ENCODE peak calls at places on chromosomes 3 and 15, in four cellular contexts. One of them, this sample, is unnamed.

GRCh38 chr15:62444104-62445027 is 279.3 kb upstream of the C2CD4B start:
- DNase-seq in breast epithelium: no peak
- DNase-seq in ovary: no peak
- DNase-seq in fibroblast of mammary gland: peak
- DNase-seq in this sample: peak

GRCh38 chr3:58793052-58793451 is 126.5 kb upstream of the FAM3D start:
- DNase-seq in breast epithelium: no peak
- DNase-seq in ovary: no peak
- DNase-seq in fibroblast of mammary gland: no peak
- DNase-seq in this sample: no peak

GRCh38 chr3:2653706-2654105 is 456.5 kb downstream of the IL5RA start:
- DNase-seq in breast epithelium: no peak
- DNase-seq in ovary: no peak
- DNase-seq in fibroblast of mammary gland: no peak
- DNase-seq in this sample: no peak

GRCh38 chr15:67941643-67942315 is 101.9 kb upstream of the RNU6-1 start:
- DNase-seq in breast epithelium: no peak
- DNase-seq in ovary: no peak
- DNase-seq in fibroblast of mammary gland: no peak
- DNase-seq in this sample: peak

GRCh38 chr3:52022323-52023100 is 26.8 kb upstream of the RPL29 start:
- DNase-seq in breast epithelium: no peak
- DNase-seq in ovary: no peak
- DNase-seq in fibroblast of mammary gland: peak
- DNase-seq in this sample: no peak

GRCh38 chr3:52882377-52882776 is 15.0 kb downstream of the STIMATE start:
- DNase-seq in breast epithelium: no peak
- DNase-seq in ovary: no peak
- DNase-seq in fibroblast of mammary gland: no peak
- DNase-seq in this sample: no peak

GRCh38 chr15:40325700-40326099 is 2.2 kb downstream of the INAFM2 start:
- DNase-seq in breast epithelium: no peak
- DNase-seq in ovary: no peak
- DNase-seq in fibroblast of mammary gland: no peak
- DNase-seq in this sample: no peak

GRCh38 chr3:73625124-73625665 is 454 bp upstream of the PDZRN3 start:
- DNase-seq in breast epithelium: no peak
- DNase-seq in ovary: peak
- DNase-seq in fibroblast of mammary gland: peak
- DNase-seq in this sample: peak

GRCh38 chr3:72127843-72128242 is 342.9 kb upstream of the PROK2 start:
- DNase-seq in breast epithelium: no peak
- DNase-seq in ovary: no peak
- DNase-seq in fibroblast of mammary gland: peak
- DNase-seq in this sample: peak

GRCh38 chr3:9211155-9211950 is 38.1 kb downstream of the SRGAP3 start:
- DNase-seq in breast epithelium: no peak
- DNase-seq in ovary: no peak
- DNase-seq in fibroblast of mammary gland: peak
- DNase-seq in this sample: peak

GRCh38 chr3:56303508-56303907 is 164.8 kb downstream of the ERC2 start:
- DNase-seq in breast epithelium: no peak
- DNase-seq in ovary: no peak
- DNase-seq in fibroblast of mammary gland: peak
- DNase-seq in this sample: peak

GRCh38 chr3:178500631-178501030 is 35.6 kb upstream of the KCNMB2 start:
- DNase-seq in breast epithelium: no peak
- DNase-seq in ovary: no peak
- DNase-seq in fibroblast of mammary gland: peak
- DNase-seq in this sample: no peak

GRCh38 chr15:57684491-57685184 is 21.9 kb upstream of the POLR2M start:
- DNase-seq in breast epithelium: no peak
- DNase-seq in ovary: no peak
- DNase-seq in fibroblast of mammary gland: no peak
- DNase-seq in this sample: no peak

GRCh38 chr15:64019764-64020163 is 26.5 kb downstream of the DAPK2 start:
- DNase-seq in breast epithelium: peak
- DNase-seq in ovary: no peak
- DNase-seq in fibroblast of mammary gland: no peak
- DNase-seq in this sample: no peak

GRCh38 chr3:7106635-7107034 is 245.7 kb downstream of the GRM7 start:
- DNase-seq in breast epithelium: no peak
- DNase-seq in ovary: no peak
- DNase-seq in fibroblast of mammary gland: no peak
- DNase-seq in this sample: no peak

GRCh38 chr15:79887054-79887453 is 9.8 kb downstream of the MTHFS start:
- DNase-seq in breast epithelium: no peak
- DNase-seq in ovary: no peak
- DNase-seq in fibroblast of mammary gland: no peak
- DNase-seq in this sample: no peak

GRCh38 chr3:158791259-158791920 is 10.5 kb upstream of the MFSD1 start:
- DNase-seq in breast epithelium: no peak
- DNase-seq in ovary: no peak
- DNase-seq in fibroblast of mammary gland: peak
- DNase-seq in this sample: peak

GRCh38 chr3:134754768-134755559 is 40.1 kb upstream of the EPHB1 start:
- DNase-seq in breast epithelium: no peak
- DNase-seq in ovary: no peak
- DNase-seq in fibroblast of mammary gland: peak
- DNase-seq in this sample: peak
- TF ChIP-seq CTCF in breast epithelium: peak
- TF ChIP-seq CTCF in ovary: no peak
- TF ChIP-seq CTCF in fibroblast of mammary gland: peak
- TF ChIP-seq CTCF in this sample: peak

GRCh38 chr3:780505-780904 is 312.3 kb upstream of the CNTN6 start:
- DNase-seq in breast epithelium: no peak
- DNase-seq in ovary: no peak
- DNase-seq in fibroblast of mammary gland: no peak
- DNase-seq in this sample: no peak
- TF ChIP-seq CTCF in breast epithelium: no peak
- TF ChIP-seq CTCF in ovary: no peak
- TF ChIP-seq CTCF in fibroblast of mammary gland: no peak
- TF ChIP-seq CTCF in this sample: no peak

GRCh38 chr3:192212335-192212734 is 515.0 kb downstream of the FGF12 start:
- DNase-seq in breast epithelium: no peak
- DNase-seq in ovary: no peak
- DNase-seq in fibroblast of mammary gland: no peak
- DNase-seq in this sample: no peak
- TF ChIP-seq CTCF in breast epithelium: no peak
- TF ChIP-seq CTCF in ovary: no peak
- TF ChIP-seq CTCF in fibroblast of mammary gland: no peak
- TF ChIP-seq CTCF in this sample: no peak

GRCh38 chr15:99385865-99386264 is 134.6 kb downstream of the LRRC28 start:
- DNase-seq in breast epithelium: no peak
- DNase-seq in ovary: peak
- DNase-seq in fibroblast of mammary gland: peak
- DNase-seq in this sample: no peak

GRCh38 chr15:99387769-99388168 is 136.5 kb downstream of the LRRC28 start:
- DNase-seq in breast epithelium: no peak
- DNase-seq in ovary: no peak
- DNase-seq in fibroblast of mammary gland: no peak
- DNase-seq in this sample: no peak

GRCh38 chr15:99386429-99386828 is 135.1 kb downstream of the LRRC28 start:
- DNase-seq in breast epithelium: no peak
- DNase-seq in ovary: peak
- DNase-seq in fibroblast of mammary gland: no peak
- DNase-seq in this sample: no peak

GRCh38 chr15:99390667-99391066 is 139.4 kb downstream of the LRRC28 start:
- DNase-seq in breast epithelium: no peak
- DNase-seq in ovary: no peak
- DNase-seq in fibroblast of mammary gland: no peak
- DNase-seq in this sample: no peak

GRCh38 chr15:99384992-99385669 is 133.8 kb downstream of the LRRC28 start:
- DNase-seq in breast epithelium: no peak
- DNase-seq in ovary: no peak
- DNase-seq in fibroblast of mammary gland: peak
- DNase-seq in this sample: no peak
- TF ChIP-seq CTCF in breast epithelium: no peak
- TF ChIP-seq CTCF in ovary: no peak
- TF ChIP-seq CTCF in fibroblast of mammary gland: peak
- TF ChIP-seq CTCF in this sample: no peak

GRCh38 chr15:70149667-70150404 is 52.1 kb upstream of the TLE3 start:
- DNase-seq in breast epithelium: no peak
- DNase-seq in ovary: no peak
- DNase-seq in fibroblast of mammary gland: peak
- DNase-seq in this sample: peak
- TF ChIP-seq CTCF in breast epithelium: no peak
- TF ChIP-seq CTCF in ovary: no peak
- TF ChIP-seq CTCF in fibroblast of mammary gland: no peak
- TF ChIP-seq CTCF in this sample: no peak

This sample was measured in MCF 10A.